ENCODE peak calls at places on chromosomes 7 and 10, in seven cellular contexts. One of them, this sample, is unnamed.

GRCh38 chr10:128287099-128287498 is 160.9 kb upstream of the MKI67 start:
- DNase-seq in heart left ventricle: no peak
- DNase-seq in IMR-90: no peak
- DNase-seq in prostate gland: no peak
- DNase-seq in upper lobe of left lung: no peak
- DNase-seq in uterus: no peak
- DNase-seq in Peyer's patch: no peak
- DNase-seq in this sample: no peak

GRCh38 chr7:36116347-36117200 is 36.5 kb upstream of the EEPD1 start:
- DNase-seq in heart left ventricle: no peak
- DNase-seq in IMR-90: no peak
- DNase-seq in prostate gland: no peak
- DNase-seq in upper lobe of left lung: no peak
- DNase-seq in uterus: no peak
- DNase-seq in Peyer's patch: no peak
- DNase-seq in this sample: no peak

GRCh38 chr10:88194041-88194887 is 330.8 kb downstream of the PTEN start:
- DNase-seq in heart left ventricle: no peak
- DNase-seq in IMR-90: peak; percentile 31
- DNase-seq in prostate gland: no peak
- DNase-seq in upper lobe of left lung: no peak
- DNase-seq in uterus: peak; percentile 34
- DNase-seq in Peyer's patch: no peak
- DNase-seq in this sample: no peak

GRCh38 chr10:92690211-92691041 is 671 bp downstream of the HHEX start:
- DNase-seq in heart left ventricle: peak; percentile 65
- DNase-seq in IMR-90: peak; percentile 69
- DNase-seq in prostate gland: no peak
- DNase-seq in upper lobe of left lung: peak; percentile 95
- DNase-seq in uterus: no peak
- DNase-seq in Peyer's patch: peak; percentile 62
- DNase-seq in this sample: peak; percentile 96

GRCh38 chr10:69439813-69440506 is 11.3 kb upstream of the TSPAN15 start:
- DNase-seq in heart left ventricle: no peak
- DNase-seq in IMR-90: no peak
- DNase-seq in prostate gland: peak; percentile 30
- DNase-seq in upper lobe of left lung: no peak
- DNase-seq in uterus: no peak
- DNase-seq in Peyer's patch: no peak
- DNase-seq in this sample: peak; percentile 51

GRCh38 chr10:73908853-73909611 is 1.9 kb upstream of the PLAU start:
- DNase-seq in heart left ventricle: peak; percentile 69
- DNase-seq in IMR-90: peak; percentile 100
- DNase-seq in prostate gland: no peak
- DNase-seq in upper lobe of left lung: no peak
- DNase-seq in uterus: peak; percentile 48
- DNase-seq in Peyer's patch: no peak
- DNase-seq in this sample: no peak

GRCh38 chr7:108460964-108461363 is 4.7 kb upstream of the NRCAM start:
- DNase-seq in heart left ventricle: no peak
- DNase-seq in IMR-90: no peak
- DNase-seq in prostate gland: no peak
- DNase-seq in upper lobe of left lung: no peak
- DNase-seq in uterus: no peak
- DNase-seq in Peyer's patch: no peak
- DNase-seq in this sample: no peak

GRCh38 chr7:128104109-128104742 is 73.0 kb upstream of the LRRC4 start:
- DNase-seq in heart left ventricle: peak; percentile 56
- DNase-seq in IMR-90: no peak
- DNase-seq in prostate gland: no peak
- DNase-seq in upper lobe of left lung: peak; percentile 85
- DNase-seq in uterus: no peak
- DNase-seq in Peyer's patch: peak; percentile 48
- DNase-seq in this sample: peak; percentile 86

GRCh38 chr7:124310934-124311390 is 278.1 kb upstream of the TMEM229A start:
- DNase-seq in heart left ventricle: no peak
- DNase-seq in IMR-90: peak; percentile 39
- DNase-seq in prostate gland: no peak
- DNase-seq in upper lobe of left lung: no peak
- DNase-seq in uterus: no peak
- DNase-seq in Peyer's patch: no peak
- DNase-seq in this sample: no peak

GRCh38 chr7:42359946-42360345 is 122.9 kb upstream of the GLI3 start:
- DNase-seq in heart left ventricle: no peak
- DNase-seq in IMR-90: no peak
- DNase-seq in prostate gland: no peak
- DNase-seq in upper lobe of left lung: no peak
- DNase-seq in uterus: no peak
- DNase-seq in Peyer's patch: no peak
- DNase-seq in this sample: no peak

GRCh38 chr10:23186697-23187096 is 5.4 kb upstream of the PTF1A start:
- DNase-seq in heart left ventricle: no peak
- DNase-seq in IMR-90: no peak
- DNase-seq in prostate gland: no peak
- DNase-seq in upper lobe of left lung: no peak
- DNase-seq in uterus: no peak
- DNase-seq in Peyer's patch: no peak
- DNase-seq in this sample: no peak

GRCh38 chr10:99976886-99977391 is 32.8 kb downstream of the DNMBP start:
- DNase-seq in heart left ventricle: no peak
- DNase-seq in IMR-90: peak; percentile 92
- DNase-seq in prostate gland: no peak
- DNase-seq in upper lobe of left lung: no peak
- DNase-seq in uterus: no peak
- DNase-seq in Peyer's patch: no peak
- DNase-seq in this sample: no peak

GRCh38 chr7:156386097-156386496 is 254.5 kb upstream of the RNF32 start:
- DNase-seq in heart left ventricle: no peak
- DNase-seq in IMR-90: no peak
- DNase-seq in prostate gland: no peak
- DNase-seq in upper lobe of left lung: no peak
- DNase-seq in uterus: no peak
- DNase-seq in Peyer's patch: no peak
- DNase-seq in this sample: no peak

GRCh38 chr7:55070271-55070743 is 51.5 kb downstream of the EGFR start:
- DNase-seq in heart left ventricle: no peak
- DNase-seq in IMR-90: no peak
- DNase-seq in prostate gland: no peak
- DNase-seq in upper lobe of left lung: no peak
- DNase-seq in uterus: no peak
- DNase-seq in Peyer's patch: no peak
- DNase-seq in this sample: no peak

GRCh38 chr10:132868995-132869394 is 73.4 kb downstream of the CFAP46 start:
- DNase-seq in heart left ventricle: peak; percentile 21
- DNase-seq in IMR-90: no peak
- DNase-seq in prostate gland: no peak
- DNase-seq in upper lobe of left lung: peak; percentile 74
- DNase-seq in uterus: no peak
- DNase-seq in Peyer's patch: peak; percentile 16
- DNase-seq in this sample: peak; percentile 55

GRCh38 chr7:116340201-116340847 is 130.0 kb downstream of the TES start:
- DNase-seq in heart left ventricle: no peak
- DNase-seq in IMR-90: no peak
- DNase-seq in prostate gland: no peak
- DNase-seq in upper lobe of left lung: no peak
- DNase-seq in uterus: no peak
- DNase-seq in Peyer's patch: no peak
- DNase-seq in this sample: no peak

GRCh38 chr10:34200355-34200901 is 614.7 kb downstream of the PARD3 start:
- DNase-seq in heart left ventricle: no peak
- DNase-seq in IMR-90: no peak
- DNase-seq in prostate gland: no peak
- DNase-seq in upper lobe of left lung: no peak
- DNase-seq in uterus: no peak
- DNase-seq in Peyer's patch: no peak
- DNase-seq in this sample: no peak

GRCh38 chr7:92043637-92044036 is 90.6 kb downstream of the CYP51A1 start:
- DNase-seq in heart left ventricle: no peak
- DNase-seq in IMR-90: no peak
- DNase-seq in prostate gland: no peak
- DNase-seq in upper lobe of left lung: no peak
- DNase-seq in uterus: no peak
- DNase-seq in Peyer's patch: no peak
- DNase-seq in this sample: no peak

GRCh38 chr7:92044148-92044547 is 90.1 kb downstream of the CYP51A1 start:
- DNase-seq in heart left ventricle: no peak
- DNase-seq in IMR-90: no peak
- DNase-seq in prostate gland: no peak
- DNase-seq in upper lobe of left lung: no peak
- DNase-seq in uterus: no peak
- DNase-seq in Peyer's patch: no peak
- DNase-seq in this sample: no peak

GRCh38 chr7:92039900-92040299 is 94.4 kb downstream of the CYP51A1 start:
- DNase-seq in heart left ventricle: no peak
- DNase-seq in IMR-90: no peak
- DNase-seq in prostate gland: no peak
- DNase-seq in upper lobe of left lung: no peak
- DNase-seq in uterus: no peak
- DNase-seq in Peyer's patch: no peak
- DNase-seq in this sample: no peak

GRCh38 chr7:92043098-92043497 is 91.2 kb downstream of the CYP51A1 start:
- DNase-seq in heart left ventricle: no peak
- DNase-seq in IMR-90: no peak
- DNase-seq in prostate gland: no peak
- DNase-seq in upper lobe of left lung: no peak
- DNase-seq in uterus: no peak
- DNase-seq in Peyer's patch: no peak
- DNase-seq in this sample: no peak

DNA sequence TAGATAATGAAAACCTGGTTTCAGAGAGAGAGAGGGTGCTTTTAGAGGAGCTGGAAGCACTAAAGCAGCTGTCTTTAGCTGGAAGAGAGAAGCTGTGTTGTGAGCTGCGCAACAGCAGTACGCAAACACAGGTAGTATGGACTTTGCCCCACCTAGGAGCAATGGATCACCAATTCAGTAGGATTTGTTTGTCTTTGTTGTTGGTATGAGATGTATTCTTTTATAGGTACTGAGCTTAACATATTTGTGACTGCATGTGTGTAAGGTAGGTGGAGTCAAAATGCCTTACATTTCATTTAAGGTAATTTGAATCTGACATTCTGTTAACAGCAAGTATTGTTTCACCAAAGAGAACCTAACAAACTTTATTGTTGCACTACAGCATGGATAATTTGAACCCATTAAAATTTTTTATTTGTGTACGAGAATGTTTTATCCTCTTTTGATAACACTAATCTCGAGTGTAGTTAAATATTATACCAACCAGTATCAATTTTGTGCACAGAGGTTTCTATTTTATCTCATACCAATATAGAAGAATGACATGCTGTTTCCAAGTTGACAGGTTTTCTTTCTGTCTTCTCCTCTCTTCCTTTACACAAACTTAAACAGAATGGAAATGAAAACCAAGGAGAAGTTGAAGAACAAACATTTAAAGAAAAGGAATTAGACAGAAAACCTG is 92.1 kb downstream of the CYP51A1 start:
- DNase-seq in heart left ventricle: no peak
- DNase-seq in IMR-90: no peak
- DNase-seq in prostate gland: no peak
- DNase-seq in upper lobe of left lung: no peak
- DNase-seq in uterus: no peak
- DNase-seq in Peyer's patch: no peak
- DNase-seq in this sample: no peak
- TF ChIP-seq POLR2A in heart left ventricle: no peak
- TF ChIP-seq POLR2A in IMR-90: no peak
- TF ChIP-seq POLR2A in prostate gland: no peak
- TF ChIP-seq POLR2A in upper lobe of left lung: no peak
- TF ChIP-seq POLR2A in uterus: no peak
- TF ChIP-seq POLR2A in Peyer's patch: peak; percentile 24
- TF ChIP-seq POLR2A in this sample: no peak

DNA sequence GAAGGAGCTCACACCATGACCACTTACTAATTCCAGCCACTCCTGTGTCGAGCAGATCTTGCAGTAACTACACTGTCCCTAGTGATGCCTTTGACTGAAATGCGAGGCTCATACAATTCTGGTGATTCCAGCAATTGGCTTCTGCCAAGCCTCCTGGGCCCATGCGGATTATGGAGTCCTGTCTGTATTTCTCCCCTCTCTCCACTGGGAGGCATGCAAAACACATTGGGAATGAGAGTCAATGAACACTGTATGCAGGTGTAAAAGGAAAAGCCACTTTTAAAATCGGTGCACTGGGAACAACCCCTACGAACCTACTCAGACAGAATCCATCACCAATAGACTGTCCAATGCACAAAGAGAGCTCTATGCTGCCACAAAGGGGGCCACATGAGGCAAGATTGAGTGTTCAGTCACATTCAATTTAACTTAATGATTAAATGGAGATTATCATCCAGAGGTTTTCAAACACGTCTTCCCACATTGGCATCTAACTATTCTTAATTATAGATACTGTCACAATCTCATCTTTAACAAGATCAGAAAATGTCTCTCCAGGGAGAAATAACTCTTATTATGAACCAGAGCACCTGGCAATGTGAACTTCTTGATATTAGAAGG is 550.6 kb downstream of the GLRX3 start:
- DNase-seq in heart left ventricle: no peak
- DNase-seq in IMR-90: no peak
- DNase-seq in prostate gland: no peak
- DNase-seq in upper lobe of left lung: no peak
- DNase-seq in uterus: no peak
- DNase-seq in Peyer's patch: no peak
- DNase-seq in this sample: no peak
- TF ChIP-seq CTCF in heart left ventricle: peak; percentile 40
- TF ChIP-seq CTCF in IMR-90: no peak
- TF ChIP-seq CTCF in prostate gland: peak; percentile 55
- TF ChIP-seq CTCF in upper lobe of left lung: peak; percentile 13
- TF ChIP-seq CTCF in uterus: no peak
- TF ChIP-seq CTCF in Peyer's patch: no peak
- TF ChIP-seq CTCF in this sample: peak; percentile 23

GRCh38 chr10:95873651-95874050 is 34.1 kb upstream of the CC2D2B start:
- DNase-seq in heart left ventricle: no peak
- DNase-seq in IMR-90: no peak
- DNase-seq in prostate gland: no peak
- DNase-seq in upper lobe of left lung: no peak
- DNase-seq in uterus: no peak
- DNase-seq in Peyer's patch: no peak
- DNase-seq in this sample: no peak
- H3K36me3 ChIP-seq in heart left ventricle: no peaks in the 10 kb centered on the region
- H3K36me3 ChIP-seq in IMR-90: peaks cover 2% of the 10 kb centered on the region
- H3K36me3 ChIP-seq in prostate gland: no peaks in the 10 kb centered on the region
- H3K36me3 ChIP-seq in upper lobe of left lung: peaks cover 38% of the 10 kb centered on the region
- H3K36me3 ChIP-seq in uterus: no peaks in the 10 kb centered on the region
- H3K36me3 ChIP-seq in Peyer's patch: no peaks in the 10 kb centered on the region
- H3K36me3 ChIP-seq in this sample: peaks cover 19% of the 10 kb centered on the region

DNA sequence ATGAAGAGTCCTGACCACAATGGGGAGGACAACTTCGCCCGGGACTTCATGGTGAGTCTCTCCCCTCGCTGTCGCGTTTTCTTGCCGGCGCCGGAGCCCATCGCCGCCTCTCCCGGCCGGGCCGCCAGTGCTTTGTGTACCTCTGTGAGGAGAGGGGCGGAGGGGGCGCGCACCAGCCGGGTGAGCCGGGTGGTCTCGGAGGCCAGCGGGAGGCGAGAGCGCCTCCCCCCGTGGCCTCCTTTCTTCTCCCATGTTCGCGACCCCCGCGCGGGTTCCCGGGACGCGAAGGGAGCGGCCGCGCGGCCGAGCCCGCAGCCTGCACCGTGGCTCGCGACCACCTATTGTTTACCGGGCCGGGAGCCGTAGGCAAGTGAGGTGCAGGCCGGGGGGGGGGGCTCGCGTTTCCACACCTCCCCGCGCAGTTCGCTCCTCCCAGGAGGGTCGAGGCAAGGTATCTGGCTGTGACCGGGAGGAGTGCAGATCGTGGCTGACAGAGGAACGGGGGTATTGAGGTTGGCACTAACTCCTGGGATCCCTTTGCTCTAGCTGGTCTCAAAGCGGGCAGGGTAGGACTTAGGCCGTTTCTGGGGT is 595 bp downstream of the PTPN12 start:
- DNase-seq in heart left ventricle: peak; percentile 54
- DNase-seq in IMR-90: no peak
- DNase-seq in prostate gland: peak; percentile 24
- DNase-seq in upper lobe of left lung: peak; percentile 90
- DNase-seq in uterus: peak; percentile 43
- DNase-seq in Peyer's patch: peak; percentile 68
- DNase-seq in this sample: peak; percentile 92
- TF ChIP-seq POLR2A in heart left ventricle: no peak
- TF ChIP-seq POLR2A in IMR-90: peak; percentile 17
- TF ChIP-seq POLR2A in prostate gland: peak; percentile 16
- TF ChIP-seq POLR2A in upper lobe of left lung: peak; percentile 45
- TF ChIP-seq POLR2A in uterus: no peak
- TF ChIP-seq POLR2A in Peyer's patch: no peak
- TF ChIP-seq POLR2A in this sample: no peak

This sample was measured in spleen.